ENCODE peak calls at places on chromosomes 3 and 15, in ten cellular contexts. A is NCI-H748 treated with DMSO at 0.1 percent for 48 hours; I is WTC11; E is Peyer's patch; T is stimulated activated CD8-positive, alpha-beta memory T cell treated with anti-CD3 and anti-CD28 coated beads, Interleukin-12 subunit alpha, Interleukin-12 subunit beta, amount 100 ng/mL, for 4 hours; Y is GM03348; S is KG1; L is mucosa of descending colon; V is glutamatergic neuron; G is AML-193. X is an unnamed sample.

GRCh38 chr3:22732641-22733040 is 470.5 kb upstream of the UBE2E2 start:
- DNase-seq in T (no peak), V (no peak), A (no peak), Y (no peak), E (no peak), I (no peak), S (no peak), G (no peak), L (no peak), X (no peak)

GRCh38 chr3:51799879-51800757 is 21.1 kb upstream of the IQCF6 start:
- DNase-seq in A (no peak), L (no peak), T (no peak), E (no peak), S (peak), Y (peak), V (no peak), G (peak), I (no peak), X (peak)

GRCh38 chr3:146160233-146160963 is 586 bp downstream of the PLOD2 start:
- DNase-seq in I (peak), E (peak), T (no peak), G (no peak), Y (peak), L (peak), A (peak), V (peak), S (peak), X (peak)

GRCh38 chr15:69685524-69686452 is 233.2 kb downstream of the RPLP1 start:
- DNase-seq in V (no peak), L (no peak), S (no peak), A (peak), G (no peak), E (no peak), T (no peak), Y (no peak), I (no peak), X (no peak)

GRCh38 chr3:33858131-33858530 is 59.7 kb downstream of the PDCD6IP start:
- DNase-seq in T (no peak), V (no peak), L (no peak), I (no peak), S (no peak), E (no peak), A (no peak), Y (no peak), G (no peak), X (no peak)

GRCh38 chr3:177832862-177833261 is 635.6 kb upstream of the TBL1XR1 start:
- DNase-seq in G (no peak), L (no peak), V (no peak), A (peak), S (no peak), E (no peak), Y (no peak), T (no peak), I (no peak), X (peak)

GRCh38 chr15:83571820-83572707 is 81.9 kb upstream of the ADAMTSL3 start:
- DNase-seq in I (no peak), A (peak), V (no peak), E (no peak), G (no peak), T (no peak), L (no peak), S (no peak), Y (peak), X (no peak)

GRCh38 chr15:42504631-42505030 is 9.2 kb downstream of the SNAP23 start:
- DNase-seq in L (no peak), G (no peak), I (no peak), T (no peak), A (no peak), S (no peak), E (no peak), Y (no peak), V (no peak), X (no peak)

GRCh38 chr3:49362579-49362978 is 4.4 kb upstream of the GPX1 start:
- DNase-seq in G (no peak), V (no peak), S (no peak), I (no peak), T (no peak), L (no peak), Y (peak), A (no peak), E (no peak), X (no peak)